ENCODE peak calls at places on chromosomes 16 and 17, in four cellular contexts. Y is A549, P is Daoy, M is T-helper 9 cell. E is an unnamed sample.

GRCh38 chr16:70481929-70482536 is 27.6 kb downstream of the FCSK start:
- DNase-seq in Y (no peak), P (peak; percentile 19), M (no peak), E (no peak)

GRCh38 chr16:85557083-85557975 is 55.8 kb upstream of the GSE1 start:
- DNase-seq in Y (peak; percentile 32), P (peak; percentile 58), M (no peak), E (no peak)

GRCh38 chr16:2529061-2529931 is 1.9 kb downstream of the CEMP1 start:
- DNase-seq in Y (no peak), P (no peak), M (no peak), E (no peak)

GRCh38 chr16:88376835-88377726 is 5.7 kb upstream of the ZNF469 start:
- DNase-seq in Y (peak; percentile 38), P (peak; percentile 43), M (no peak), E (no peak)

GRCh38 chr16:81524382-81524781 is 79.8 kb downstream of the CMIP start:
- DNase-seq in Y (no peak), P (no peak), M (peak; percentile 48), E (no peak)

GRCh38 chr17:79850571-79851460 is 11.6 kb upstream of the CBX4 start:
- DNase-seq in Y (peak; percentile 90), P (peak; percentile 94), M (no peak), E (peak; percentile 26)

GRCh38 chr16:86079185-86079885 is 180.4 kb downstream of the IRF8 start:
- DNase-seq in Y (no peak), P (no peak), M (no peak), E (no peak)

GRCh38 chr17:12549499-12549901 is 116.2 kb upstream of the MYOCD start:
- DNase-seq in Y (no peak), P (peak; percentile 59), M (no peak), E (peak; percentile 61)

GRCh38 chr16:65214196-65214595 is 92.3 kb upstream of the CDH11 start:
- DNase-seq in Y (no peak), P (no peak), M (no peak), E (no peak)

GRCh38 chr17:35889241-35889640 is 9.1 kb upstream of the CCL5 start:
- DNase-seq in Y (no peak), P (no peak), M (no peak), E (no peak)

GRCh38 chr16:48542966-48543365 is 67.0 kb downstream of the N4BP1 start:
- DNase-seq in Y (no peak), P (no peak), M (no peak), E (no peak)

GRCh38 chr16:89764711-89765201 is 43.4 kb downstream of the ZNF276 start:
- DNase-seq in Y (no peak), P (no peak), M (no peak), E (no peak)